ENCODE peak calls at places on chromosomes 16 and 17, in eight cellular contexts. H is GM12878, E is kidney epithelial cell, Q is AG04450, Y is A549, S is Calu3, O is uterus, D is bronchial epithelial cell. W is an unnamed sample.

GRCh38 chr16:88703486-88704309 is 2.5 kb downstream of the RNF166 start:
- DNase-seq in E (no peak), O (no peak), Y (no peak), H (no peak), D (no peak), Q (no peak), S (no peak), W (peak)

GRCh38 chr17:59365383-59365981 is 34.0 kb downstream of the YPEL2 start:
- DNase-seq in Q (no peak), O (peak), E (no peak), S (no peak), D (no peak), H (no peak), Y (no peak), W (peak)

GRCh38 chr17:3029213-3029913 is 34.0 kb downstream of the OR1D5 start:
- DNase-seq in Y (no peak), E (no peak), D (no peak), H (no peak), S (no peak), O (no peak), Q (no peak), W (no peak)

GRCh38 chr16:8721693-8722348 is 47.4 kb downstream of the ABAT start:
- DNase-seq in Y (no peak), Q (no peak), D (no peak), E (no peak), O (no peak), H (no peak), S (no peak), W (no peak)

GRCh38 chr17:40678902-40679522 is 14.0 kb upstream of the KRT222 start:
- DNase-seq in E (no peak), H (no peak), Y (no peak), S (no peak), Q (no peak), O (no peak), D (peak), W (peak)

GRCh38 chr17:62775876-62776275 is 32.2 kb downstream of the MARCHF10 start:
- DNase-seq in E (no peak), Y (no peak), O (no peak), Q (no peak), S (no peak), H (no peak), D (no peak), W (no peak)

GRCh38 chr17:58517378-58517927 is 3.0 kb upstream of the MTMR4 start:
- DNase-seq in S (no peak), O (no peak), E (no peak), D (no peak), Y (peak), Q (no peak), H (no peak), W (no peak)

GRCh38 chr17:21199311-21199710 is 14.7 kb downstream of the TMEM11 start:
- DNase-seq in E (no peak), O (no peak), H (no peak), Q (no peak), S (no peak), D (peak), Y (no peak), W (no peak)

GRCh38 chr16:6483634-6484033 is 849.0 kb upstream of the RBFOX1 start:
- DNase-seq in O (no peak), D (no peak), H (no peak), E (no peak), Y (no peak), Q (no peak), S (no peak), W (no peak)

GRCh38 chr17:55717898-55718735 is 4.5 kb downstream of the TMEM100 start:
- DNase-seq in D (peak), Q (peak), H (no peak), O (peak), S (peak), E (peak), Y (peak), W (peak)

GRCh38 chr17:73609688-73610210 is 34.5 kb downstream of the SDK2 start:
- DNase-seq in D (no peak), S (no peak), E (no peak), Q (no peak), O (no peak), Y (no peak), H (no peak), W (no peak)

GRCh38 chr16:1094601-1095449 is 1.2 kb downstream of the C1QTNF8 start:
- DNase-seq in H (no peak), Q (no peak), O (no peak), D (no peak), Y (no peak), S (no peak), E (no peak), W (no peak)

GRCh38 chr16:9330036-9330545 is 238.6 kb downstream of the HAPSTR1 start:
- DNase-seq in D (no peak), Y (no peak), E (no peak), H (no peak), S (no peak), Q (no peak), O (no peak), W (no peak)

GRCh38 chr17:71764507-71764906 is 356.3 kb upstream of the SOX9 start:
- DNase-seq in Q (no peak), D (no peak), O (no peak), E (no peak), S (peak), Y (peak), H (no peak), W (peak)

GRCh38 chr17:1422907-1423306 is 22.9 kb upstream of the YWHAE start:
- DNase-seq in S (peak), Q (peak), Y (peak), E (peak), O (no peak), D (peak), H (no peak), W (peak)

GRCh38 chr17:57600092-57600491 is 145.0 kb downstream of the CCDC182 start:
- DNase-seq in O (no peak), D (no peak), E (no peak), H (no peak), S (no peak), Q (no peak), Y (no peak), W (peak)

GRCh38 chr16:58636474-58636873 is 6.8 kb upstream of the CNOT1 start:
- DNase-seq in Y (no peak), S (no peak), D (no peak), H (no peak), O (no peak), Q (no peak), E (no peak), W (no peak)

GRCh38 chr16:58639230-58639629 is 9.6 kb upstream of the CNOT1 start:
- DNase-seq in O (no peak), E (no peak), Y (no peak), D (no peak), S (no peak), Q (no peak), H (no peak), W (no peak)

GRCh38 chr16:58640949-58641348 is 11.3 kb upstream of the CNOT1 start:
- DNase-seq in Y (no peak), E (no peak), O (no peak), Q (no peak), D (no peak), H (no peak), S (no peak), W (no peak)

GRCh38 chr16:58639836-58640235 is 10.2 kb upstream of the CNOT1 start:
- DNase-seq in Y (no peak), E (no peak), H (no peak), Q (no peak), O (no peak), D (no peak), S (no peak), W (no peak)

GRCh38 chr16:58638148-58639036 is 8.8 kb upstream of the CNOT1 start:
- DNase-seq in S (peak), Y (peak), O (peak), H (no peak), E (peak), Q (peak), D (peak), W (no peak)
- TF ChIP-seq CTCF in S (peak), Y (peak), O (peak), H (no peak), E (peak), Q (peak), D (peak), W (no peak)

GRCh38 chr17:67862614-67863217 is 37.4 kb downstream of the BPTF start:
- DNase-seq in D (no peak), O (no peak), H (no peak), Q (no peak), E (no peak), S (no peak), Y (no peak), W (no peak)
- TF ChIP-seq CTCF in D (no peak), O (no peak), H (peak), Q (no peak), E (peak), S (no peak), Y (peak), W (no peak)

GRCh38 chr17:13417551-13417950 is 184.2 kb downstream of the HS3ST3A1 start:
- DNase-seq in Y (no peak), Q (no peak), H (no peak), E (no peak), S (no peak), D (no peak), O (no peak), W (no peak)
- TF ChIP-seq CTCF in Y (no peak), Q (no peak), H (no peak), E (no peak), S (no peak), D (no peak), O (no peak), W (no peak)

GRCh38 chr16:51773051-51773450 is 622.0 kb upstream of the SALL1 start:
- DNase-seq in S (no peak), O (no peak), Q (no peak), D (no peak), Y (no peak), H (no peak), E (no peak), W (no peak)

GRCh38 chr16:51767564-51767963 is 616.5 kb upstream of the SALL1 start:
- DNase-seq in Q (no peak), D (no peak), O (peak), H (no peak), S (no peak), Y (no peak), E (no peak), W (no peak)

DNA sequence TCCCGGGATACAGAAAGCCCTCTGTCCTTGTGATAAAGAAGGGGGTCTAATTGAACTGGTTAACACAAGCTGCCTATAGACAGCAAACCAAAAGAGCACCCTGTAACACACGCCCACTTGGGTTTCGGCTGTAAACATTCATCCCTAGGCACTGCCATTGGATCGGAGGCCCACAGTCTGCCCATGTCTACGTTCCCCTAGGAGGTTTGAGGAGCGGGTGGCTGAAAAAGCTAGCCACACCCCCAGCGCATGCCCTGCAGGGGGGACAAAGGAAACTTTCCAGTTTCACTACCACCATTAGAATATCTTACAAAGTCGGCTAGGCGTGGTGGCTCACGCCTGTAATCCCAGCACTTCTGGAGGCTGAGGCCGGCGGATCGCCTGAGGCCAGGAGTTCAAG is 622.4 kb upstream of the SALL1 start:
- DNase-seq in D (no peak), Y (no peak), S (no peak), O (no peak), E (no peak), H (no peak), Q (no peak), W (no peak)
- TF ChIP-seq CTCF in D (no peak), Y (no peak), S (no peak), O (no peak), E (no peak), H (no peak), Q (no peak), W (no peak)

GRCh38 chr16:81164958-81165357 is 68.8 kb upstream of the GCSH start:
- DNase-seq in E (no peak), O (no peak), H (no peak), S (no peak), Q (no peak), Y (no peak), D (no peak), W (no peak)
- TF ChIP-seq CTCF in E (no peak), O (no peak), H (no peak), S (no peak), Q (no peak), Y (no peak), D (no peak), W (no peak)

DNA sequence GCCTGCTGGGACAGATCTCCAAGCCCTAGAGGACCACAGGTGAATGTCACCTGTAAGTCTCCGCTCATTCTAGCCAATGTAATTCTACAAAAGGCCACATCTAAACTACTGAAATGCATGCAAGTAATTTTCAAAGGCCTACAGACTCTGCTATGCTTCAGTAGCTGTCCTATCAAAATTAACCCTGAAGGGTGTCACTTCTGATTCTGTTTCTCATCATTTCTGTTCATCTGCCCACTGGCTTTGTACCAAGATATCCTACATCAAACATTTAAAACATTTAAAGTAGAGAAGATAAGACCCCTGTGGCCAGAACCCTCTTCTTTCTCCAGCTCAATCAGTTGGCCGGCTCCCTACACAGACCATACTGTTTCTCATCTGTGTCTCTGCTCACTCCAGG is 21.5 kb downstream of the PHF12 start:
- DNase-seq in Q (no peak), S (no peak), H (no peak), Y (no peak), D (no peak), E (no peak), O (no peak), W (no peak)
- TF ChIP-seq CTCF in Q (no peak), S (no peak), H (no peak), Y (no peak), D (no peak), E (no peak), O (no peak), W (no peak)

W was measured in activated CD8-positive, alpha-beta T cell treated with anti-CD3 and anti-CD28 coated beads for 36 hours.